ENCODE peak calls at places on chromosomes 3 and 15, in six cellular contexts. D, U, W, S, V and M are unnamed samples.

GRCh38 chr15:63246691-63247464 is 30.5 kb upstream of the APH1B start:
- DNase-seq in D (peak), U (no peak), W (no peak), S (no peak), V (no peak), M (peak)

GRCh38 chr3:193680220-193680619 is 87.2 kb downstream of the OPA1 start:
- DNase-seq in D (peak), U (no peak), W (no peak), S (no peak), V (no peak), M (peak)

GRCh38 chr3:98695816-98696215 is 67.3 kb upstream of the ST3GAL6 start:
- DNase-seq in D (no peak), U (no peak), W (no peak), S (no peak), V (no peak), M (no peak)

GRCh38 chr15:100878601-100879000 is 1.0 kb upstream of the ALDH1A3 start:
- DNase-seq in D (no peak), U (no peak), W (no peak), S (no peak), V (no peak), M (no peak)

GRCh38 chr15:38187646-38188313 is 64.9 kb upstream of the SPRED1 start:
- DNase-seq in D (no peak), U (no peak), W (no peak), S (no peak), V (no peak), M (no peak)

GRCh38 chr3:197516517-197516889 is 39.3 kb downstream of the BDH1 start:
- DNase-seq in D (peak), U (no peak), W (peak), S (peak), V (no peak), M (peak)

GRCh38 chr3:161852744-161853143 is 356.1 kb downstream of the OTOL1 start:
- DNase-seq in D (no peak), U (no peak), W (no peak), S (no peak), V (no peak), M (no peak)

GRCh38 chr15:66706225-66706732 is 4.2 kb downstream of the SMAD6 start:
- DNase-seq in D (no peak), U (no peak), W (no peak), S (no peak), V (no peak), M (no peak)

GRCh38 chr3:107124885-107125284 is 252.4 kb upstream of the CCDC54 start:
- DNase-seq in D (peak), U (no peak), W (no peak), S (no peak), V (no peak), M (peak)

GRCh38 chr3:158104346-158105020 is 1.7 kb downstream of the SHOX2 start:
- DNase-seq in D (peak), U (no peak), W (no peak), S (no peak), V (no peak), M (no peak)

GRCh38 chr3:18111702-18112311 is 313.3 kb downstream of the SATB1 start:
- DNase-seq in D (peak), U (no peak), W (peak), S (no peak), V (no peak), M (peak)

GRCh38 chr3:11195201-11195600 is 40.9 kb downstream of the HRH1 start:
- DNase-seq in D (peak), U (no peak), W (no peak), S (no peak), V (no peak), M (no peak)

GRCh38 chr3:132898131-132898530 is 140.1 kb upstream of the TMEM108 start:
- DNase-seq in D (no peak), U (no peak), W (no peak), S (no peak), V (no peak), M (no peak)

GRCh38 chr3:17891139-17891850 is 148.9 kb upstream of the TBC1D5 start:
- DNase-seq in D (peak), U (no peak), W (no peak), S (no peak), V (no peak), M (peak)

GRCh38 chr3:168249539-168250414 is 154.1 kb upstream of the GOLIM4 start:
- DNase-seq in D (peak), U (peak), W (peak), S (no peak), V (no peak), M (peak)

GRCh38 chr15:91897585-91898372 is 44.3 kb downstream of the SLCO3A1 start:
- DNase-seq in D (no peak), U (peak), W (no peak), S (no peak), V (no peak), M (no peak)

GRCh38 chr15:69098688-69099087 is 61.7 kb upstream of the GLCE start:
- DNase-seq in D (no peak), U (no peak), W (no peak), S (no peak), V (no peak), M (no peak)

GRCh38 chr3:73602171-73602570 is 22.6 kb downstream of the PDZRN3 start:
- DNase-seq in D (peak), U (no peak), W (no peak), S (no peak), V (no peak), M (peak)

GRCh38 chr15:40567111-40567510 is 2.0 kb upstream of the RPUSD2 start:
- DNase-seq in D (no peak), U (peak), W (no peak), S (no peak), V (no peak), M (no peak)

GRCh38 chr3:79184226-79184625 is 583.6 kb downstream of the ROBO1 start:
- DNase-seq in D (no peak), U (no peak), W (no peak), S (no peak), V (no peak), M (no peak)

GRCh38 chr15:41899854-41900442 is 6.1 kb upstream of the SPTBN5 start:
- DNase-seq in D (no peak), U (no peak), W (no peak), S (no peak), V (no peak), M (no peak)

GRCh38 chr3:170517251-170517945 is 68.5 kb downstream of the SLC7A14 start:
- DNase-seq in D (peak), U (no peak), W (no peak), S (no peak), V (no peak), M (peak)

GRCh38 chr3:145243875-145244274 is 917.1 kb downstream of the PLOD2 start:
- DNase-seq in D (peak), U (no peak), W (no peak), S (no peak), V (no peak), M (no peak)

GRCh38 chr3:105906834-105907233 is 38.0 kb upstream of the CBLB start:
- DNase-seq in D (peak), U (no peak), W (no peak), S (no peak), V (no peak), M (peak)

GRCh38 chr3:97916576-97916975 is 55.7 kb downstream of the RIOX2 start:
- DNase-seq in D (no peak), U (no peak), W (no peak), S (no peak), V (no peak), M (no peak)

GRCh38 chr3:22319446-22319845 is 568.4 kb upstream of the ZNF385D start:
- DNase-seq in D (no peak), U (no peak), W (no peak), S (no peak), V (no peak), M (no peak)

GRCh38 chr15:63089260-63090043 is 32.2 kb upstream of the LACTB start:
- DNase-seq in D (peak), U (no peak), W (no peak), S (no peak), V (no peak), M (peak)

GRCh38 chr15:76951161-76951714 is 19.7 kb downstream of the RCN2 start:
- DNase-seq in D (no peak), U (no peak), W (no peak), S (no peak), V (no peak), M (no peak)

GRCh38 chr3:36906504-36907149 is 38.2 kb downstream of the TRANK1 start:
- DNase-seq in D (peak), U (no peak), W (no peak), S (no peak), V (no peak), M (peak)

GRCh38 chr3:48687220-48687678 is 1.5 kb upstream of the NCKIPSD start:
- DNase-seq in D (no peak), U (no peak), W (no peak), S (no peak), V (no peak), M (no peak)

GRCh38 chr3:191085091-191085490 is 114.0 kb upstream of the OSTN start:
- DNase-seq in D (peak), U (no peak), W (no peak), S (no peak), V (no peak), M (peak)

GRCh38 chr3:11377726-11378125 is 105.5 kb downstream of the ATG7 start:
- DNase-seq in D (no peak), U (no peak), W (no peak), S (no peak), V (no peak), M (no peak)

GRCh38 chr15:85116066-85116465 is 134.4 kb downstream of the PDE8A start:
- DNase-seq in D (no peak), U (no peak), W (no peak), S (no peak), V (no peak), M (no peak)

GRCh38 chr3:171183042-171183441 is 156.5 kb upstream of the SLC2A2 start:
- DNase-seq in D (peak), U (peak), W (no peak), S (no peak), V (no peak), M (peak)

GRCh38 chr3:147497301-147497700 is 88.1 kb downstream of the ZIC1 start:
- DNase-seq in D (no peak), U (no peak), W (no peak), S (no peak), V (no peak), M (no peak)